ENCODE peak calls at places on chromosomes 1 and 21, in six cellular contexts. Y is vagina, J is GM18507, K is ELR, P is endothelial cell, E is neural progenitor cell. O is an unnamed sample.

GRCh38 chr21:39046236-39046911 is 136.9 kb downstream of the PSMG1 start:
- DNase-seq in J (no peak), E (no peak), Y (peak), K (no peak), P (no peak), O (no peak)

GRCh38 chr1:228007801-228008341 is 1.1 kb downstream of the WNT3A start:
- DNase-seq in K (no peak), J (no peak), Y (no peak), E (no peak), P (no peak), O (no peak)

GRCh38 chr1:228852015-228852414 is 116.7 kb downstream of the RHOU start:
- DNase-seq in K (no peak), P (no peak), Y (peak), E (no peak), J (no peak), O (no peak)

GRCh38 chr1:181743878-181744312 is 260.6 kb downstream of the CACNA1E start:
- DNase-seq in K (no peak), P (no peak), J (no peak), E (no peak), Y (no peak), O (no peak)

GRCh38 chr1:32337855-32338636 is 2.0 kb upstream of the MARCKSL1 start:
- DNase-seq in E (peak), Y (no peak), K (no peak), J (no peak), P (no peak), O (no peak)

GRCh38 chr1:20442920-20443625 is 42.9 kb downstream of the CAMK2N1 start:
- DNase-seq in J (no peak), P (no peak), E (no peak), Y (no peak), K (no peak), O (no peak)

GRCh38 chr1:48263042-48263441 is 40.5 kb downstream of the SLC5A9 start:
- DNase-seq in Y (no peak), E (no peak), J (no peak), K (no peak), P (no peak), O (no peak)

GRCh38 chr1:153778051-153778823 is 3.0 kb downstream of the SLC27A3 start:
- DNase-seq in Y (no peak), K (no peak), P (no peak), E (no peak), J (no peak), O (no peak)

GRCh38 chr21:31921079-31921478 is 48.3 kb downstream of the HUNK start:
- DNase-seq in E (no peak), Y (no peak), P (no peak), J (no peak), K (peak), O (peak)

GRCh38 chr1:217029311-217030157 is 306.3 kb upstream of the ESRRG start:
- DNase-seq in E (no peak), P (no peak), K (peak), J (no peak), Y (no peak), O (peak)

GRCh38 chr1:190084552-190084951 is 393.1 kb downstream of the BRINP3 start:
- DNase-seq in Y (no peak), J (no peak), E (peak), K (peak), P (no peak), O (no peak)

GRCh38 chr1:1577367-1578011 is 2.8 kb upstream of the SSU72 start:
- DNase-seq in Y (no peak), P (no peak), K (no peak), J (no peak), E (no peak), O (no peak)

GRCh38 chr1:235199441-235199840 is 38.4 kb upstream of the RBM34 start:
- DNase-seq in P (peak), J (no peak), K (peak), E (peak), Y (no peak), O (no peak)

GRCh38 chr1:224080082-224080774 is 33.7 kb upstream of the FBXO28 start:
- DNase-seq in J (no peak), P (no peak), E (no peak), K (peak), Y (no peak), O (peak)

GRCh38 chr1:233114860-233115259 is 164.4 kb downstream of the NTPCR start:
- DNase-seq in K (no peak), J (no peak), Y (no peak), P (no peak), E (no peak), O (no peak)

GRCh38 chr1:51217101-51217500 is 19.0 kb upstream of the RNF11 start:
- DNase-seq in P (no peak), J (no peak), E (no peak), Y (no peak), K (no peak), O (no peak)

GRCh38 chr1:7022058-7022457 is 236.8 kb downstream of the CAMTA1 start:
- DNase-seq in J (no peak), P (no peak), K (no peak), Y (no peak), E (no peak), O (no peak)

GRCh38 chr1:112761714-112762480 is 46.8 kb upstream of the PPM1J start:
- DNase-seq in E (no peak), K (no peak), P (no peak), J (no peak), Y (no peak), O (no peak)

GRCh38 chr1:55362558-55362957 is 147.4 kb upstream of the USP24 start:
- DNase-seq in K (peak), E (no peak), J (no peak), Y (no peak), P (no peak), O (peak)

GRCh38 chr1:169572184-169572583 is 14.1 kb downstream of the F5 start:
- DNase-seq in K (no peak), P (no peak), J (no peak), E (no peak), Y (no peak), O (no peak)

GRCh38 chr21:38267136-38267535 is 10.3 kb downstream of the KCNJ15 start:
- DNase-seq in J (no peak), K (peak), P (no peak), Y (no peak), E (no peak), O (no peak)

GRCh38 chr1:34984435-34985062 is 598 bp downstream of the TMEM35B start:
- DNase-seq in P (peak), K (peak), Y (no peak), E (peak), J (no peak), O (peak)

GRCh38 chr1:88741413-88741812 is 57.3 kb downstream of the PKN2 start:
- DNase-seq in K (peak), E (no peak), P (no peak), Y (no peak), J (no peak), O (peak)

GRCh38 chr1:62045579-62045978 is 149.1 kb upstream of the L1TD1 start:
- DNase-seq in Y (no peak), E (no peak), K (no peak), J (no peak), P (no peak), O (no peak)

GRCh38 chr1:14320518-14320917 is 278.0 kb upstream of the KAZN start:
- DNase-seq in K (no peak), Y (no peak), J (no peak), P (no peak), E (no peak), O (no peak)

GRCh38 chr1:117026361-117026760 is 24.8 kb downstream of the CD101 start:
- DNase-seq in J (no peak), P (no peak), E (no peak), K (no peak), Y (no peak), O (no peak)

GRCh38 chr1:201180133-201180532 is 10.5 kb upstream of the IGFN1 start:
- DNase-seq in J (no peak), K (no peak), Y (no peak), P (no peak), E (no peak), O (no peak)